ENCODE peak calls at places on chromosome 16, in five cellular contexts. A is heart left ventricle, N is spleen, F is endothelial cell of umbilical vein, V is A549. G is an unnamed sample.
A peak's percentile ranks its signal among the peaks of the same experiment; 100 is the strongest.

GRCh38 chr16:55015181-55015913 is 84.7 kb downstream of the IRX5 start:
- DNase-seq in A (no peak), N (no peak), F (no peak), V (no peak), G (no peak)

GRCh38 chr16:50585331-50585776 is 37.2 kb downstream of the NKD1 start:
- DNase-seq in A (peak; percentile 81), N (no peak), F (no peak), V (no peak), G (peak; percentile 92)

GRCh38 chr16:83666449-83666848 is 141.3 kb upstream of the HSBP1 start:
- DNase-seq in A (no peak), N (no peak), F (no peak), V (no peak), G (no peak)

GRCh38 chr16:84357191-84357651 is 11.1 kb upstream of the ATP2C2 start:
- DNase-seq in A (no peak), N (peak; percentile 57), F (no peak), V (no peak), G (no peak)

GRCh38 chr16:63613701-63614100 is 1508.2 kb downstream of the CDH11 start:
- DNase-seq in A (no peak), N (no peak), F (peak; percentile 84), V (peak; percentile 41), G (no peak)

GRCh38 chr16:20023190-20023589 is 50.5 kb downstream of the GPR139 start:
- DNase-seq in A (no peak), N (no peak), F (peak; percentile 6), V (no peak), G (no peak)

GRCh38 chr16:47017636-47018035 is 44.2 kb upstream of the DNAJA2 start:
- DNase-seq in A (no peak), N (no peak), F (no peak), V (no peak), G (no peak)

GRCh38 chr16:71826533-71827017 is 17.9 kb upstream of the AP1G1 start:
- DNase-seq in A (no peak), N (no peak), F (no peak), V (no peak), G (no peak)

GRCh38 chr16:12545792-12546342 is 257.8 kb downstream of the CPPED1 start:
- DNase-seq in A (no peak), N (no peak), F (no peak), V (no peak), G (no peak)

GRCh38 chr16:14131774-14132695 is 60.9 kb downstream of the MRTFB start:
- DNase-seq in A (no peak), N (no peak), F (no peak), V (no peak), G (no peak)

GRCh38 chr16:74456290-74456625 is 35.0 kb upstream of the CLEC18B start:
- DNase-seq in A (no peak), N (no peak), F (no peak), V (no peak), G (no peak)

GRCh38 chr16:4626396-4626795 is 1.8 kb downstream of the MGRN1 start:
- DNase-seq in A (no peak), N (no peak), F (no peak), V (no peak), G (no peak)

GRCh38 chr16:4461250-4462085 is 13.0 kb downstream of the NMRAL1 start:
- DNase-seq in A (no peak), N (no peak), F (no peak), V (no peak), G (no peak)

GRCh38 chr16:83733301-83733700 is 74.5 kb upstream of the HSBP1 start:
- DNase-seq in A (peak; percentile 50), N (no peak), F (no peak), V (no peak), G (no peak)

GRCh38 chr16:67406628-67407027 is 9.6 kb downstream of the ZDHHC1 start:
- DNase-seq in A (no peak), N (no peak), F (peak; percentile 75), V (no peak), G (no peak)

GRCh38 chr16:18804540-18804939 is 3.2 kb upstream of the ARL6IP1 start:
- DNase-seq in A (no peak), N (no peak), F (no peak), V (no peak), G (no peak)

GRCh38 chr16:84115919-84116719 is 623 bp downstream of the MBTPS1 start:
- DNase-seq in A (no peak), N (no peak), F (peak; percentile 52), V (peak; percentile 19), G (peak; percentile 91)

GRCh38 chr16:50259334-50260205 is 6.8 kb upstream of the ADCY7 start:
- DNase-seq in A (peak; percentile 84), N (peak; percentile 72), F (no peak), V (no peak), G (peak; percentile 69)

GRCh38 chr16:69840975-69841374 is 78.8 kb downstream of the WWP2 start:
- DNase-seq in A (no peak), N (no peak), F (peak; percentile 73), V (no peak), G (no peak)

GRCh38 chr16:53515811-53516210 is 12.8 kb upstream of the AKTIP start:
- DNase-seq in A (no peak), N (no peak), F (peak; percentile 38), V (no peak), G (no peak)

GRCh38 chr16:68116256-68116853 is 31.2 kb downstream of the NFATC3 start:
- DNase-seq in A (no peak), N (no peak), F (peak; percentile 46), V (peak; percentile 29), G (no peak)

GRCh38 chr16:58814348-58814801 is 80.3 kb upstream of the GOT2 start:
- DNase-seq in A (peak; percentile 32), N (peak; percentile 80), F (peak; percentile 63), V (peak; percentile 47), G (peak; percentile 22)

GRCh38 chr16:70687172-70687531 is 1.3 kb upstream of the MTSS2 start:
- DNase-seq in A (peak; percentile 32), N (no peak), F (no peak), V (no peak), G (no peak)

GRCh38 chr16:48965391-48965790 is 316.2 kb downstream of the CBLN1 start:
- DNase-seq in A (no peak), N (no peak), F (no peak), V (no peak), G (no peak)

GRCh38 chr16:77416939-77417480 is 17.8 kb downstream of the ADAMTS18 start:
- DNase-seq in A (no peak), N (no peak), F (no peak), V (no peak), G (no peak)

GRCh38 chr16:57799619-57800212 is 2.6 kb downstream of the KIFC3 start:
- DNase-seq in A (no peak), N (no peak), F (no peak), V (no peak), G (no peak)

GRCh38 chr16:2779151-2779920 is 2.3 kb upstream of the ELOB start:
- DNase-seq in A (peak; percentile 16), N (peak; percentile 69), F (no peak), V (no peak), G (no peak)

GRCh38 chr16:69779724-69780123 is 17.6 kb downstream of the WWP2 start:
- DNase-seq in A (no peak), N (no peak), F (no peak), V (no peak), G (no peak)

GRCh38 chr16:74275031-74275636 is 21.5 kb upstream of the PSMD7 start:
- DNase-seq in A (no peak), N (no peak), F (peak; percentile 39), V (peak; percentile 38), G (no peak)

DNA sequence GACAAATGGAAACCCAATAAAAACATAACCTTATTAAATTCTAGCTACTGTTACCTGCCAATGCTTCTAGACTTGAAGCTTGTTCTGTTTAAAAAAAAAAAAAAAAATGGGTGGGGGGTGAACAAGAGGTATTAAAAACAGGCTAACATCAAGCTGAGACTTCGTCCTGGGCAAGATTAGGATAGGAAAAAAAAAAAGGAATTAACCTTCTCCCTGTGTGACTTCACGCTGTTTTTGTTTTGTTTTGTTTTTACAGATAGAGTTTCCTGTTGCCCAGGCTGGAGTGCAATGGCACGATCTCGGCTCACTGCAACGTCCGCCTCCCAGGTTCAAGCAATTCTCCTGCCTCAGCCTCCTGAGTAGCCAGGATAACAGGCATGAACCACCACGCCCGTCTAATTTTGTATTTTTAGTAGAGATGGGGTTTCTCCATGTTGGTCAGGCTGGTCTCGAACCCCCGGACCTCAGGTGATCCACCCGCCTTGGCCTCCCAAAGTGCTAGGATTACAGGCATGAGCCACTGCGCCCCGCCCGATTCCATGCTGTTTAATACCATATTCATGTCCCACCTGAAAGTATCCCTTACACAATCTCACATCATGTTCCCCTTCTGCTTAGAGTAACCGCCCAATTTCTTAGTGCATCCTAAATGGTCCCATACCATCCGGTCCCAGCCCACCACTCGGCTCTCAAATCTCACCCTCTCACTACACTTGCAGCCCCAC is 2.2 kb downstream of the USP31 start:
- DNase-seq in A (no peak), N (no peak), F (peak; percentile 43), V (no peak), G (no peak)
- H3K4me3 ChIP-seq in A (no peak overlapping the region), N (no peak overlapping the region), F (peak overlapping the region; percentile 91), V (peak overlapping the region; percentile 64), G (no peak overlapping the region)

DNA sequence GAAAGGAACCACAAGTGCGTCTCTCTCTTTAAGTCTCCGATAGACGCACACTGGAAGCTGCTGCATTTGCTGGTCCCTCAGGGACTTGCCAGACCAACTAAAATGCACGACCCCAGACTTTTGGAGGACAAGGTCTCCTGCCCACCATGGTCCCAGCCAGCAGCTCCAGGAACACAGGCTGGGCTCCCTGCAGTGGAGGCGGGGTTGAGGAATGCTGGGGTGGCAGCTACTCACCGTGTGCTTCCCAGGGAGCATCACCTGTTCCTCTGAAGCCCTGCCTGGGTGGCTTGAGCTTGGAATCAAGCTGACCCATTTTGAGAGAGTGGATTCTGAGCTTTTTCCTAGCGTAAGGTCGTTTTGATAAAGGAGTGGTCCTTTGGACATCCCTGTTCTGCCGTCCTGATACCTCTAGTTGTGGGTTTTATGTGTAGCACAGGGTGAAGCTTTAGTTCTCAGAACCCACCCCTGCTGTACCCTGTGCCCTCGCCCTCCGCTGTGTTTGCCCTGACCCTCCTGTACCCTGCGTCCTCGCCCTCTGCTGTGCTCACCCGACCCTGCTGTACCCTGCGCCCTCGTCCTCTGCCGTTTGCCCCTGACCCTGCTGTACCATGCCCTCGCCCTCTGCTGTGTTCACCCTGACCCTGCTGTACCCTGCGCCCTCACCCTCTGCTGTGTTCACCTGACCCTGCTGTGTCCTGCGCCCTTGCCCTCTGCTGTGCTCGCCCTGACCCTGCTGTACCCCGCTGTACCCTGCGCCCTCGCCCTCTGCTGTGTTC is 11.0 kb downstream of the ZNF276 start:
- DNase-seq in A (no peak), N (no peak), F (no peak), V (no peak), G (no peak)
- TF ChIP-seq POLR2A in A (no peak), N (no peak), F (no peak), V (no peak), G (no peak)

GRCh38 chr16:86087011-86087453 is 188.1 kb downstream of the IRF8 start:
- DNase-seq in A (no peak), N (peak; percentile 60), F (no peak), V (no peak), G (no peak)
- TF ChIP-seq CTCF in A (no peak), N (no peak), F (no peak), V (no peak), G (no peak)

DNA sequence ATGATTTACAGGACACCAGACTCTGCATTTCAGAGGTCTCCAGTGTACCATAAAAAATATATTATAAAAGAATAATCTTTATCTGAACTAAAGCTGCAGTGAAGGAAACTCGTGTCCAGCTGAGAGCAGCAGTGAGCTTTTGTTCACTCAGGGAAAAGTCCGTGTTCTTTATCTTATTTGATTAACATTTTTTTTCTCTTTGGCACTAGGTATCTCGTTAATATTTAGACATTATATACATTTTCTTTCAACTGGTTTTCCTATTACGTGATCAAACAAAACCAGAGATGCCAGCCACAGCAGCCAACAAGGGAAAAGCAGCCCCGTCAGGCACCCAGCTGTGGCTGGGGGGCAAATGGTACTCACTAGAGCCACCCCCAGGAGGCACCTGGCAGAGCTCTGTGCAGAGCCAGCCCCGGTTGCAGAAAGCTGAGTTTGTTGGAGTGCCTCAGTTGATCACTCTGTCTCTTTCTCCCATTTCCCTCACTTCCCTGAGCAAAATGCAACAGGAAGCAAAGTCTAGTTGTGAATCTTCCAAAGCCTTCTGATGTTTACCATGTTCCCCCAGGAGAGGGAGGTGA is 1.1 kb upstream of the HS3ST4 start:
- DNase-seq in A (no peak), N (no peak), F (no peak), V (no peak), G (no peak)
- H3K4me3 ChIP-seq in A (no peak overlapping the region), N (no peak overlapping the region), F (no peak overlapping the region), V (no peak overlapping the region), G (no peak overlapping the region)

G was measured in lower leg skin.